ENCODE peak calls at places on chromosome 2, in eight cellular contexts. I is HCT116, P is tibial nerve, H is spleen, E is neural progenitor cell, G is tibial artery, L is hepatocyte, T is GM23248. Z is an unnamed sample. For H3K4me1, the result is how much of the 10 kb centered on the place peaks cover.

GRCh38 chr2:27212626-27213471 is 781 bp upstream of the SLC5A6 start:
- DNase-seq in G (no peak), H (no peak), L (peak), I (no peak), E (peak), T (peak), P (peak), Z (peak)

GRCh38 chr2:47309472-47309951 is 93.4 kb upstream of the MSH2 start:
- DNase-seq in H (peak), G (no peak), P (no peak), T (no peak), L (no peak), I (no peak), E (peak), Z (no peak)

GRCh38 chr2:238914648-238915015 is 66.7 kb downstream of the TWIST2 start:
- DNase-seq in I (no peak), L (no peak), P (no peak), H (peak), G (peak), T (peak), E (no peak), Z (no peak)

GRCh38 chr2:145652546-145652945 is 1132.6 kb upstream of the ZEB2 start:
- DNase-seq in L (peak), H (no peak), I (no peak), E (no peak), G (no peak), P (no peak), T (no peak), Z (no peak)

GRCh38 chr2:83844490-83844889 is 614.6 kb downstream of the SUCLG1 start:
- DNase-seq in E (no peak), L (no peak), T (no peak), H (no peak), I (no peak), P (no peak), G (no peak), Z (no peak)

GRCh38 chr2:72142743-72143440 is 4.8 kb downstream of the CYP26B1 start:
- DNase-seq in E (peak), H (peak), G (peak), L (peak), P (peak), I (no peak), T (peak), Z (peak)

GRCh38 chr2:230758566-230759480 is 46.2 kb downstream of the CAB39 start:
- DNase-seq in L (no peak), I (no peak), E (no peak), T (peak), P (no peak), G (no peak), H (no peak), Z (no peak)

GRCh38 chr2:11359865-11360264 is 15.4 kb upstream of the ROCK2 start:
- DNase-seq in P (no peak), L (no peak), E (no peak), H (no peak), T (no peak), I (no peak), G (no peak), Z (no peak)

GRCh38 chr2:101770672-101771071 is 73.2 kb downstream of the MAP4K4 start:
- DNase-seq in L (peak), E (peak), G (no peak), I (peak), T (peak), P (no peak), H (no peak), Z (peak)

GRCh38 chr2:142678164-142678563 is 199.3 kb upstream of the KYNU start:
- DNase-seq in G (no peak), I (no peak), L (no peak), E (no peak), T (no peak), H (no peak), P (no peak), Z (no peak)

GRCh38 chr2:101406867-101407266 is 19.6 kb upstream of the CREG2 start:
- DNase-seq in L (peak), E (no peak), G (no peak), H (no peak), I (no peak), T (peak), P (no peak), Z (no peak)

GRCh38 chr2:134331081-134331480 is 77.2 kb downstream of the MGAT5 start:
- DNase-seq in L (no peak), T (no peak), P (no peak), G (no peak), E (no peak), I (no peak), H (no peak), Z (no peak)

GRCh38 chr2:170222842-170223241 is 44.9 kb downstream of the MYO3B start:
- DNase-seq in H (no peak), L (no peak), I (no peak), T (no peak), P (no peak), E (no peak), G (no peak), Z (no peak)

GRCh38 chr2:28544915-28545589 is 49.2 kb downstream of the PLB1 start:
- DNase-seq in P (no peak), L (peak), G (no peak), H (no peak), E (no peak), T (no peak), I (no peak), Z (peak)

GRCh38 chr2:231710751-231711676 is 2.7 kb downstream of the PTMA start:
- DNase-seq in L (peak), E (peak), P (no peak), T (peak), G (peak), H (peak), I (no peak), Z (peak)

GRCh38 chr2:55155764-55156221 is 76.3 kb downstream of the CLHC1 start:
- DNase-seq in T (peak), H (no peak), L (no peak), I (no peak), P (no peak), G (no peak), E (no peak), Z (no peak)

GRCh38 chr2:132642415-132642814 is 27.6 kb downstream of the LYPD1 start:
- DNase-seq in T (no peak), L (no peak), I (no peak), H (no peak), G (no peak), E (no peak), P (no peak), Z (no peak)

GRCh38 chr2:17422066-17422465 is 96.2 kb downstream of the RAD51AP2 start:
- DNase-seq in T (peak), L (no peak), E (no peak), P (no peak), I (no peak), G (no peak), H (no peak), Z (no peak)

GRCh38 chr2:67295851-67296250 is 101.3 kb upstream of the ETAA1 start:
- DNase-seq in H (no peak), G (no peak), E (no peak), L (no peak), I (no peak), P (no peak), T (peak), Z (no peak)

GRCh38 chr2:62197609-62198236 is 1.8 kb downstream of the B3GNT2 start:
- DNase-seq in E (peak), T (peak), P (no peak), L (peak), I (no peak), G (no peak), H (peak), Z (peak)

GRCh38 chr2:89767581-89768435 is 1076.3 kb downstream of the RPIA start:
- DNase-seq in T (no peak), H (peak), P (no peak), E (no peak), L (no peak), I (no peak), G (no peak), Z (no peak)

GRCh38 chr2:88038263-88039105 is 17.1 kb downstream of the KRCC1 start:
- DNase-seq in I (no peak), P (no peak), H (no peak), L (peak), E (no peak), T (peak), G (no peak), Z (no peak)

GRCh38 chr2:221465776-221466175 is 106.3 kb downstream of the EPHA4 start:
- DNase-seq in T (no peak), H (no peak), E (no peak), P (no peak), L (no peak), G (no peak), I (no peak), Z (no peak)

GRCh38 chr2:219171231-219171651 is 1.4 kb upstream of the SLC23A3 start:
- DNase-seq in H (no peak), P (peak), G (peak), L (peak), E (peak), T (peak), I (peak), Z (peak)

GRCh38 chr2:15865923-15866322 is 74.4 kb upstream of the MYCN start:
- DNase-seq in L (no peak), H (no peak), T (no peak), P (no peak), E (no peak), G (no peak), I (no peak), Z (no peak)

GRCh38 chr2:182915369-182916326 is 49.2 kb upstream of the FRZB start:
- DNase-seq in P (no peak), L (peak), G (no peak), I (no peak), T (peak), E (no peak), H (no peak), Z (no peak)

GRCh38 chr2:23199115-23199918 is 185.7 kb upstream of the KLHL29 start:
- DNase-seq in T (peak), P (no peak), H (no peak), G (no peak), L (no peak), E (peak), I (peak), Z (peak)

GRCh38 chr2:138630164-138630563 is 128.6 kb downstream of the SPOPL start:
- DNase-seq in T (no peak), H (no peak), G (no peak), I (no peak), P (no peak), E (peak), L (no peak), Z (no peak)

GRCh38 chr2:149017116-149017985 is 21.1 kb upstream of the LYPD6B start:
- DNase-seq in T (peak), I (peak), L (peak), G (peak), E (peak), P (peak), H (peak), Z (peak)

GRCh38 chr2:45952591-45952990 is 301.1 kb downstream of the PRKCE start:
- DNase-seq in G (no peak), L (no peak), T (no peak), P (no peak), H (no peak), I (no peak), E (no peak), Z (no peak)

GRCh38 chr2:231781798-231782726 is 980 bp upstream of the PDE6D start:
- DNase-seq in H (no peak), E (no peak), I (peak), G (no peak), L (peak), T (peak), P (peak), Z (peak)

GRCh38 chr2:48339451-48339850 is 190.5 kb upstream of the STON1 start:
- DNase-seq in H (no peak), P (no peak), E (no peak), G (no peak), I (no peak), T (peak), L (no peak), Z (no peak)

GRCh38 chr2:18682681-18683080 is 93.3 kb upstream of the NT5C1B start:
- DNase-seq in G (no peak), T (no peak), H (no peak), E (no peak), P (no peak), I (no peak), L (no peak), Z (peak)

GRCh38 chr2:97740590-97741182 is 27.3 kb downstream of the ZAP70 start:
- DNase-seq in E (peak), H (peak), L (peak), I (peak), T (peak), P (no peak), G (peak), Z (peak)

GRCh38 chr2:172927381-172928357 is 148.0 kb upstream of the MAP3K20 start:
- DNase-seq in G (peak), P (peak), T (peak), L (peak), E (no peak), I (no peak), H (no peak), Z (no peak)

GRCh38 chr2:62814132-62814531 is 108.6 kb downstream of the EHBP1 start:
- DNase-seq in H (no peak), T (peak), L (no peak), G (no peak), P (no peak), I (no peak), E (no peak), Z (no peak)

GRCh38 chr2:69637923-69638322 is 5.6 kb downstream of the AAK1 start:
- DNase-seq in H (no peak), G (no peak), I (no peak), E (no peak), P (no peak), T (no peak), L (no peak), Z (no peak)

GRCh38 chr2:69631402-69631801 is 12.1 kb downstream of the AAK1 start:
- DNase-seq in E (no peak), T (peak), I (no peak), L (no peak), G (no peak), H (no peak), P (no peak), Z (no peak)

GRCh38 chr2:69636395-69636794 is 7.1 kb downstream of the AAK1 start:
- DNase-seq in P (no peak), T (no peak), I (no peak), G (no peak), H (no peak), L (no peak), E (no peak), Z (no peak)

GRCh38 chr2:69635426-69635825 is 8.1 kb downstream of the AAK1 start:
- DNase-seq in H (no peak), T (no peak), I (no peak), E (no peak), G (no peak), P (no peak), L (no peak), Z (no peak)

GRCh38 chr2:69634197-69634821 is 9.2 kb downstream of the AAK1 start:
- DNase-seq in G (no peak), T (peak), I (no peak), L (no peak), P (no peak), E (no peak), H (no peak), Z (peak)
- H3K4me1 ChIP-seq in G (under half), T (under half), I (under half), L (under half), P (under half), E (under half), H (half or more), Z (under half)

GRCh38 chr2:196925445-196925767 is 1.1 kb downstream of the PGAP1 start:
- DNase-seq in L (peak), E (peak), I (no peak), G (no peak), H (no peak), T (peak), P (no peak), Z (no peak)
- H3K4me3 ChIP-seq in L (peak), E (peak), I (peak), G (peak), H (peak), T (peak), P (peak), Z (peak)

GRCh38 chr2:227877359-227878309 is 6.2 kb downstream of the DAW1 start:
- DNase-seq in I (no peak), T (peak), G (no peak), E (no peak), L (no peak), P (peak), H (no peak), Z (no peak)
- H3K27ac ChIP-seq in I (no peak), T (peak), G (no peak), E (no peak), L (no peak), P (no peak), H (no peak), Z (no peak)

GRCh38 chr2:9239616-9240015 is 33.0 kb downstream of the ASAP2 start:
- DNase-seq in E (no peak), H (no peak), G (no peak), I (no peak), P (no peak), T (no peak), L (no peak), Z (no peak)

GRCh38 chr2:9236867-9237266 is 30.3 kb downstream of the ASAP2 start:
- DNase-seq in I (no peak), G (no peak), E (no peak), H (no peak), T (no peak), P (no peak), L (no peak), Z (no peak)

GRCh38 chr2:9237831-9238230 is 31.2 kb downstream of the ASAP2 start:
- DNase-seq in T (no peak), G (no peak), P (no peak), H (no peak), L (no peak), E (no peak), I (no peak), Z (no peak)

GRCh38 chr2:9240745-9241144 is 34.1 kb downstream of the ASAP2 start:
- DNase-seq in T (no peak), E (no peak), G (no peak), H (no peak), L (peak), P (no peak), I (no peak), Z (peak)

DNA sequence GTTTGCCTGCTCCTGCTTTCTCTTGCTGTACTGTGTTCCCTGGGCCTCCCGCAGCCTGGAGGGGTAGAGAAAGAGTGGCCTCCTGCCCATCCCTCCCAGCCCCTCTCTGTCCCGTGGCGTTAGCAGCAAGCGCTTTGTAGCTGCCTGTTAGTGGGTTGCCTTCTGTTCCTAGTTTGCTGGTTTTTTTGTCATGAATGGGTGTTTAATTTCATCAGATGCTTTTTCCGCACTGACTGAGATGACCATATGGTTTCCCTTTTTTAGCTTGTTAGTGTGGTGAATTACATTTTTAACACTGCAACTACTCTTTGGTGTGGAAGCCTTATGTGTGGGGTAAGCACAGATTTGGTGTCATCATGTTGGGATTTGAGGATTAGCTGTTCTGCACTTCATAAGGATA is 32.3 kb downstream of the ASAP2 start:
- DNase-seq in E (peak), G (no peak), H (no peak), I (no peak), P (no peak), T (no peak), L (no peak), Z (no peak)
- H3K4me1 ChIP-seq in E (under half), G (half or more), H (under half), I (half or more), P (half or more), T (half or more), L (under half), Z (under half)

Z was measured in small intestine.